ENCODE peak calls at places on chromosome 16, in six cellular contexts. One of them, this sample, is unnamed. For H3K4me1, the result is how much of the 10 kb centered on the place peaks cover.

GRCh38 chr16:81275064-81275532 is 36.6 kb downstream of the BCO1 start:
- DNase-seq in H9: no peak
- DNase-seq in neuronal stem cell: no peak
- DNase-seq in trophoblast cell: peak
- DNase-seq in H1: no peak
- DNase-seq in mesenchymal stem cell: no peak
- DNase-seq in this sample: no peak

GRCh38 chr16:68078726-68079615 is 6.2 kb upstream of the NFATC3 start:
- DNase-seq in mesenchymal stem cell: no peak
- DNase-seq in H9: no peak
- DNase-seq in trophoblast cell: no peak
- DNase-seq in H1: no peak
- DNase-seq in neuronal stem cell: no peak
- DNase-seq in this sample: no peak

GRCh38 chr16:56647641-56648431 is 3.9 kb upstream of the MT1B start:
- DNase-seq in mesenchymal stem cell: no peak
- DNase-seq in H9: peak
- DNase-seq in H1: no peak
- DNase-seq in neuronal stem cell: no peak
- DNase-seq in trophoblast cell: no peak
- DNase-seq in this sample: no peak

GRCh38 chr16:62831235-62831634 is 795.0 kb upstream of the CDH8 start:
- DNase-seq in trophoblast cell: no peak
- DNase-seq in neuronal stem cell: no peak
- DNase-seq in H1: no peak
- DNase-seq in mesenchymal stem cell: no peak
- DNase-seq in H9: no peak
- DNase-seq in this sample: no peak

GRCh38 chr16:80974649-80975376 is 31.9 kb downstream of the CMC2 start:
- DNase-seq in H9: peak
- DNase-seq in trophoblast cell: no peak
- DNase-seq in neuronal stem cell: no peak
- DNase-seq in H1: no peak
- DNase-seq in mesenchymal stem cell: no peak
- DNase-seq in this sample: no peak

GRCh38 chr16:90077757-90078593 is 844 bp upstream of the PRDM7 start:
- DNase-seq in neuronal stem cell: no peak
- DNase-seq in mesenchymal stem cell: no peak
- DNase-seq in trophoblast cell: no peak
- DNase-seq in H9: peak
- DNase-seq in H1: no peak
- DNase-seq in this sample: peak

GRCh38 chr16:66682271-66682670 is 14.3 kb downstream of the CMTM4 start:
- DNase-seq in mesenchymal stem cell: no peak
- DNase-seq in neuronal stem cell: no peak
- DNase-seq in trophoblast cell: no peak
- DNase-seq in H1: no peak
- DNase-seq in H9: no peak
- DNase-seq in this sample: no peak

GRCh38 chr16:68506331-68507053 is 32.6 kb upstream of the ZFP90 start:
- DNase-seq in trophoblast cell: no peak
- DNase-seq in mesenchymal stem cell: no peak
- DNase-seq in neuronal stem cell: no peak
- DNase-seq in H9: no peak
- DNase-seq in H1: no peak
- DNase-seq in this sample: peak

GRCh38 chr16:67664871-67665270 is 1.7 kb downstream of the ENKD1 start:
- DNase-seq in mesenchymal stem cell: no peak
- DNase-seq in neuronal stem cell: no peak
- DNase-seq in H1: no peak
- DNase-seq in trophoblast cell: no peak
- DNase-seq in H9: no peak
- DNase-seq in this sample: no peak

GRCh38 chr16:23948949-23949392 is 113.2 kb downstream of the PRKCB start:
- DNase-seq in neuronal stem cell: no peak
- DNase-seq in mesenchymal stem cell: no peak
- DNase-seq in H1: no peak
- DNase-seq in H9: no peak
- DNase-seq in trophoblast cell: no peak
- DNase-seq in this sample: no peak

GRCh38 chr16:35751191-35751941 is 2292.0 kb downstream of the TP53TG3F start:
- DNase-seq in mesenchymal stem cell: no peak
- DNase-seq in neuronal stem cell: no peak
- DNase-seq in H9: no peak
- DNase-seq in trophoblast cell: no peak
- DNase-seq in H1: no peak
- DNase-seq in this sample: no peak

GRCh38 chr16:12087901-12088364 is 111.4 kb downstream of the SNX29 start:
- DNase-seq in mesenchymal stem cell: no peak
- DNase-seq in H1: no peak
- DNase-seq in H9: no peak
- DNase-seq in neuronal stem cell: no peak
- DNase-seq in trophoblast cell: no peak
- DNase-seq in this sample: no peak

GRCh38 chr16:50910698-50911025 is 168.8 kb downstream of the CYLD start:
- DNase-seq in H1: no peak
- DNase-seq in mesenchymal stem cell: no peak
- DNase-seq in trophoblast cell: no peak
- DNase-seq in H9: no peak
- DNase-seq in neuronal stem cell: no peak
- DNase-seq in this sample: no peak

GRCh38 chr16:17166095-17166494 is 304.7 kb downstream of the XYLT1 start:
- DNase-seq in neuronal stem cell: no peak
- DNase-seq in mesenchymal stem cell: no peak
- DNase-seq in H1: no peak
- DNase-seq in trophoblast cell: no peak
- DNase-seq in H9: no peak
- DNase-seq in this sample: peak

GRCh38 chr16:21060027-21060510 is 90.6 kb downstream of the DNAH3 start:
- DNase-seq in trophoblast cell: no peak
- DNase-seq in mesenchymal stem cell: no peak
- DNase-seq in neuronal stem cell: no peak
- DNase-seq in H1: no peak
- DNase-seq in H9: no peak
- DNase-seq in this sample: no peak

GRCh38 chr16:47204736-47205499 is 61.2 kb upstream of the NETO2 start:
- DNase-seq in H9: no peak
- DNase-seq in mesenchymal stem cell: no peak
- DNase-seq in H1: no peak
- DNase-seq in neuronal stem cell: no peak
- DNase-seq in trophoblast cell: no peak
- DNase-seq in this sample: no peak

GRCh38 chr16:77611386-77611785 is 110.9 kb upstream of the NUDT7 start:
- DNase-seq in neuronal stem cell: no peak
- DNase-seq in H1: no peak
- DNase-seq in trophoblast cell: peak
- DNase-seq in H9: no peak
- DNase-seq in mesenchymal stem cell: no peak
- DNase-seq in this sample: no peak

GRCh38 chr16:15031596-15031995 is 24.3 kb downstream of the NTAN1 start:
- DNase-seq in neuronal stem cell: no peak
- DNase-seq in trophoblast cell: no peak
- DNase-seq in mesenchymal stem cell: no peak
- DNase-seq in H1: no peak
- DNase-seq in H9: peak
- DNase-seq in this sample: no peak

GRCh38 chr16:74726736-74727135 is 26.1 kb upstream of the MLKL start:
- DNase-seq in H1: peak
- DNase-seq in mesenchymal stem cell: no peak
- DNase-seq in H9: peak
- DNase-seq in neuronal stem cell: no peak
- DNase-seq in trophoblast cell: no peak
- DNase-seq in this sample: no peak

GRCh38 chr16:15665107-15665506 is 15.1 kb downstream of the NDE1 start:
- DNase-seq in H9: no peak
- DNase-seq in mesenchymal stem cell: no peak
- DNase-seq in H1: no peak
- DNase-seq in trophoblast cell: no peak
- DNase-seq in neuronal stem cell: no peak
- DNase-seq in this sample: no peak

GRCh38 chr16:56866955-56867830 is 2.2 kb downstream of the SLC12A3 start:
- DNase-seq in H1: no peak
- DNase-seq in trophoblast cell: no peak
- DNase-seq in H9: no peak
- DNase-seq in mesenchymal stem cell: peak
- DNase-seq in neuronal stem cell: peak
- DNase-seq in this sample: peak

GRCh38 chr16:66420396-66420795 is 6.7 kb upstream of the BEAN1 start:
- DNase-seq in H1: no peak
- DNase-seq in mesenchymal stem cell: no peak
- DNase-seq in trophoblast cell: no peak
- DNase-seq in neuronal stem cell: no peak
- DNase-seq in H9: no peak
- DNase-seq in this sample: peak

GRCh38 chr16:31215287-31216115 is 1.4 kb downstream of the PYDC1 start:
- DNase-seq in H9: peak
- DNase-seq in trophoblast cell: peak
- DNase-seq in H1: peak
- DNase-seq in neuronal stem cell: peak
- DNase-seq in mesenchymal stem cell: peak
- DNase-seq in this sample: peak

GRCh38 chr16:85202051-85202601 is 89.9 kb upstream of the CIBAR2 start:
- DNase-seq in neuronal stem cell: no peak
- DNase-seq in trophoblast cell: no peak
- DNase-seq in mesenchymal stem cell: no peak
- DNase-seq in H1: no peak
- DNase-seq in H9: no peak
- DNase-seq in this sample: no peak
- H4K91ac ChIP-seq in neuronal stem cell: no peak
- H4K91ac ChIP-seq in trophoblast cell: peak
- H4K91ac ChIP-seq in mesenchymal stem cell: peak
- H4K91ac ChIP-seq in H1: peak
- H4K91ac ChIP-seq in H9: no peak
- H4K91ac ChIP-seq in this sample: peak

DNA sequence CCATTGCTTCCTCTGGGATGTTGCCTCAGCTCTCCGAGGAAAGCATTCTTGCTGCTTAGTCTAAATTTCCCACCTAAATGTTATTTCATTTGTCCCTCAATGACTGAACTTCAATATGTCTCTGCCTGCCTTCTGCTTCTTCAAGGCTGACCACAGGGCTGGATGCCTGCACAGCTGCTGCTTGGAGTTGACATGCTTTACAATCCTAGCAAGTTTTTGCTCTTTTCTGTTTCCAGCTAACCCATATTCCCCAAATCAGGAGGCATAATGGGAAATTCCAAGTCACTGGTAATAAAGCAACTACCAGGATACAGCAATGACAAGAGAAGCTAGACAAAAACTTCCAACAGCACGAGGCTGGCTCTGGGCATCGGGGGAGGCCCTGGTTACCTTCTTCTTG is 48.9 kb downstream of the GTF3C1 start:
- DNase-seq in H1: no peak
- DNase-seq in mesenchymal stem cell: no peak
- DNase-seq in neuronal stem cell: no peak
- DNase-seq in H9: no peak
- DNase-seq in trophoblast cell: peak
- DNase-seq in this sample: no peak
- H3K4me1 ChIP-seq in H1: under half
- H3K4me1 ChIP-seq in mesenchymal stem cell: under half
- H3K4me1 ChIP-seq in neuronal stem cell: under half
- H3K4me1 ChIP-seq in H9: under half
- H3K4me1 ChIP-seq in trophoblast cell: under half
- H3K4me1 ChIP-seq in this sample: under half

GRCh38 chr16:26731729-26732128 is 335.0 kb upstream of the C16orf82 start:
- DNase-seq in mesenchymal stem cell: no peak
- DNase-seq in trophoblast cell: no peak
- DNase-seq in H9: no peak
- DNase-seq in neuronal stem cell: no peak
- DNase-seq in H1: no peak
- DNase-seq in this sample: no peak
- H4K91ac ChIP-seq in mesenchymal stem cell: no peak
- H4K91ac ChIP-seq in trophoblast cell: no peak
- H4K91ac ChIP-seq in H9: no peak
- H4K91ac ChIP-seq in neuronal stem cell: no peak
- H4K91ac ChIP-seq in H1: no peak
- H4K91ac ChIP-seq in this sample: no peak

GRCh38 chr16:73063854-73064226 is 15.9 kb upstream of the ZFHX3 start:
- DNase-seq in H9: no peak
- DNase-seq in H1: no peak
- DNase-seq in trophoblast cell: no peak
- DNase-seq in neuronal stem cell: peak
- DNase-seq in mesenchymal stem cell: no peak
- DNase-seq in this sample: no peak
- H3K4me1 ChIP-seq in H9: under half
- H3K4me1 ChIP-seq in H1: under half
- H3K4me1 ChIP-seq in trophoblast cell: under half
- H3K4me1 ChIP-seq in neuronal stem cell: under half
- H3K4me1 ChIP-seq in mesenchymal stem cell: under half
- H3K4me1 ChIP-seq in this sample: under half

DNA sequence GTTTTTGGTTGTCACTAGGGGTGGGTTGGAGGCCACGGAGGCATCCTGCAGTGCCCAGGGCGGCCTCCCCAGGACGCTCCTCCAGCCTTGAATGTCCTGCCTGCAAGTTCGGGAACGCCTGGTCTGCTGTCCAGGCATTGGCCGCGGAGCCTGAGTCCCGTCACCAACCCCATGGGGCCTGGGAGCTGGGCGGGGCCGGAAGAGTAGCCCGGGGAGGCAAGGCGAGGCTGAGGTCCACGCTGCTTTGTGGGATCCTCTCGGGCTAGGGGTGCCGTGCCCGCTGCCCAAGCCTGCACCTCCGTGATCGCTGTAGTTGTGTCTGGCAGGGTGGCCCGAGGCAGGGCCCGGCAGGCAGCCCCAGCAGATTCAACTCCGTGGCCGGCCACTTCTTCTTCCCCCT is 12.8 kb downstream of the TELO2 start:
- DNase-seq in H1: no peak
- DNase-seq in H9: no peak
- DNase-seq in mesenchymal stem cell: no peak
- DNase-seq in neuronal stem cell: no peak
- DNase-seq in trophoblast cell: no peak
- DNase-seq in this sample: no peak
- H4K91ac ChIP-seq in H1: no peak
- H4K91ac ChIP-seq in H9: no peak
- H4K91ac ChIP-seq in mesenchymal stem cell: no peak
- H4K91ac ChIP-seq in neuronal stem cell: no peak
- H4K91ac ChIP-seq in trophoblast cell: no peak
- H4K91ac ChIP-seq in this sample: no peak

GRCh38 chr16:87648698-87649487 is 46.6 kb downstream of the JPH3 start:
- DNase-seq in mesenchymal stem cell: no peak
- DNase-seq in H1: no peak
- DNase-seq in neuronal stem cell: no peak
- DNase-seq in H9: no peak
- DNase-seq in trophoblast cell: no peak
- DNase-seq in this sample: no peak
- H3K4me1 ChIP-seq in mesenchymal stem cell: under half
- H3K4me1 ChIP-seq in H1: under half
- H3K4me1 ChIP-seq in neuronal stem cell: under half
- H3K4me1 ChIP-seq in H9: under half
- H3K4me1 ChIP-seq in trophoblast cell: under half
- H3K4me1 ChIP-seq in this sample: under half

GRCh38 chr16:79267781-79268180 is 332.8 kb downstream of the MAF start:
- DNase-seq in neuronal stem cell: no peak
- DNase-seq in mesenchymal stem cell: no peak
- DNase-seq in H9: no peak
- DNase-seq in H1: no peak
- DNase-seq in trophoblast cell: no peak
- DNase-seq in this sample: no peak
- H4K91ac ChIP-seq in neuronal stem cell: no peak
- H4K91ac ChIP-seq in mesenchymal stem cell: no peak
- H4K91ac ChIP-seq in H9: no peak
- H4K91ac ChIP-seq in H1: no peak
- H4K91ac ChIP-seq in trophoblast cell: no peak
- H4K91ac ChIP-seq in this sample: no peak

GRCh38 chr16:27210174-27210573 is 6.8 kb downstream of the KDM8 start:
- DNase-seq in H1: no peak
- DNase-seq in neuronal stem cell: no peak
- DNase-seq in trophoblast cell: no peak
- DNase-seq in H9: no peak
- DNase-seq in mesenchymal stem cell: no peak
- DNase-seq in this sample: no peak
- H3K4me1 ChIP-seq in H1: under half
- H3K4me1 ChIP-seq in neuronal stem cell: under half
- H3K4me1 ChIP-seq in trophoblast cell: under half
- H3K4me1 ChIP-seq in H9: under half
- H3K4me1 ChIP-seq in mesenchymal stem cell: under half
- H3K4me1 ChIP-seq in this sample: under half